ENCODE peak calls at places on chromosome 15, in nine cellular contexts. C, S, I, P, Q, L, X, G and N are unnamed samples.

GRCh38 chr15:77571741-77572140 is 61.0 kb downstream of the LINGO1 start:
- DNase-seq in C (no peak), S (no peak), I (no peak), P (no peak), Q (no peak), L (no peak), X (no peak), G (no peak), N (no peak)

GRCh38 chr15:61146643-61147230 is 82.4 kb downstream of the RORA start:
- DNase-seq in C (no peak), S (no peak), I (no peak), P (no peak), Q (no peak), L (no peak), X (no peak), G (no peak), N (no peak)

GRCh38 chr15:27589260-27589659 is 509.9 kb downstream of the OCA2 start:
- DNase-seq in C (no peak), S (no peak), I (no peak), P (no peak), Q (no peak), L (no peak), X (no peak), G (no peak), N (no peak)

GRCh38 chr15:33226559-33227181 is 32.2 kb upstream of the FMN1 start:
- DNase-seq in C (no peak), S (peak; percentile 66), I (peak; percentile 85), P (peak; percentile 33), Q (no peak), L (no peak), X (peak; percentile 73), G (peak; percentile 52), N (no peak)

GRCh38 chr15:52008698-52009434 is 10.2 kb upstream of the MAPK6 start:
- DNase-seq in C (no peak), S (no peak), I (peak; percentile 61), P (no peak), Q (no peak), L (no peak), X (no peak), G (peak; percentile 80), N (no peak)

GRCh38 chr15:66040211-66040892 is 171.1 kb downstream of the RAB11A start:
- DNase-seq in C (no peak), S (no peak), I (no peak), P (no peak), Q (no peak), L (no peak), X (no peak), G (no peak), N (no peak)

GRCh38 chr15:40263036-40263754 is 19.7 kb downstream of the ANKRD63 start:
- DNase-seq in C (no peak), S (no peak), I (no peak), P (peak; percentile 38), Q (no peak), L (peak; percentile 20), X (peak; percentile 67), G (no peak), N (no peak)

GRCh38 chr15:31392761-31393401 is 66.2 kb downstream of the KLF13 start:
- DNase-seq in C (peak; percentile 64), S (peak; percentile 56), I (no peak), P (peak; percentile 62), Q (peak; percentile 73), L (no peak), X (no peak), G (no peak), N (no peak)

GRCh38 chr15:101100118-101100517 is 151.7 kb downstream of the CHSY1 start:
- DNase-seq in C (no peak), S (no peak), I (no peak), P (no peak), Q (no peak), L (no peak), X (no peak), G (no peak), N (no peak)

GRCh38 chr15:74395319-74396145 is 28.1 kb upstream of the CYP11A1 start:
- DNase-seq in C (no peak), S (no peak), I (no peak), P (no peak), Q (no peak), L (no peak), X (no peak), G (no peak), N (no peak)

GRCh38 chr15:74397239-74398068 is 30.0 kb upstream of the CYP11A1 start:
- DNase-seq in C (no peak), S (no peak), I (no peak), P (peak; percentile 27), Q (no peak), L (no peak), X (no peak), G (peak; percentile 82), N (no peak)

GRCh38 chr15:74398183-74398582 is 30.7 kb upstream of the CYP11A1 start:
- DNase-seq in C (no peak), S (no peak), I (no peak), P (no peak), Q (no peak), L (no peak), X (no peak), G (no peak), N (no peak)

GRCh38 chr15:74396146-74396438 is 28.6 kb upstream of the CYP11A1 start:
- DNase-seq in C (no peak), S (no peak), I (no peak), P (no peak), Q (no peak), L (no peak), X (no peak), G (no peak), N (no peak)

DNA sequence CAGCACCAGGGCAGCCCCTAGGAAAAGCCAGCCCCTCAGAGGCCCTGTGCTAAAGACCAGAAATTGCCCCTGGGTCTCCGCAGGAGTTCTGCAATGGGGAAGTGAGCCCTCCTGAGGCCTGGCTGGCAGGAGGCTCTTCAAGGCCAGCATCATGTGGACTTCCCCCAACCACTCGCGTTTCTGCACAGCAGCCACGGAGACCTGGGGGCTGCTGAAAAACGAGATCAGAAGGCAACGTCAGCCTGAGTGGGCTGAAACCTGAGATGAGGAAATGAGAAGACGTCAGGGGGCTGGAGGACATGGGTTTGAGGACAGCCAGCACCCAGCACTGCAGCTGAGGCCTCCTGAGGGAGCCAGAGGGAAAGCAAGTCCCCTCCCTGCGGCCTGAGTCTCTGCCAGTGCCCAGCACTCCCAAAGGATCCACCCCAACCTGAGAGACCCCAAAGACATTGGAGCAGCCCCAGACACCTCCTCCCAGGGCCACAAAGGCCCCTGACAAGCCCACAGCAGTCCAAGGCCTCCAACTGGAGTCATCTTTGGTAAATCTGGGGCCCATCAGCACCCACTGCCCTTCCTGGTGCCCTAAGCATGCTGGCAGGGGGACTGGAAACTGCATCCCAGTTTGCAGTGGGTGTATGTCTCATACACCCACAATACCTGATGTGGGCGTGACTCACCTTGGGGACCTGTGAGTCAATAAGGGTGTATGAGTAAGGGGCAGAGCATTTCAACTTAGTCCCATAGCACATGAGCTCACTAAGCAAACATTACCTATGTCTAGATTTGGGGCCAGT is 29.2 kb upstream of the CYP11A1 start:
- DNase-seq in C (no peak), S (peak; percentile 52), I (peak; percentile 69), P (peak; percentile 46), Q (no peak), L (no peak), X (no peak), G (peak; percentile 93), N (no peak)
- TF ChIP-seq EP300 in C (no peak), S (no peak), I (no peak), P (no peak), Q (no peak), L (no peak), X (no peak), G (peak; percentile 96), N (no peak)

DNA sequence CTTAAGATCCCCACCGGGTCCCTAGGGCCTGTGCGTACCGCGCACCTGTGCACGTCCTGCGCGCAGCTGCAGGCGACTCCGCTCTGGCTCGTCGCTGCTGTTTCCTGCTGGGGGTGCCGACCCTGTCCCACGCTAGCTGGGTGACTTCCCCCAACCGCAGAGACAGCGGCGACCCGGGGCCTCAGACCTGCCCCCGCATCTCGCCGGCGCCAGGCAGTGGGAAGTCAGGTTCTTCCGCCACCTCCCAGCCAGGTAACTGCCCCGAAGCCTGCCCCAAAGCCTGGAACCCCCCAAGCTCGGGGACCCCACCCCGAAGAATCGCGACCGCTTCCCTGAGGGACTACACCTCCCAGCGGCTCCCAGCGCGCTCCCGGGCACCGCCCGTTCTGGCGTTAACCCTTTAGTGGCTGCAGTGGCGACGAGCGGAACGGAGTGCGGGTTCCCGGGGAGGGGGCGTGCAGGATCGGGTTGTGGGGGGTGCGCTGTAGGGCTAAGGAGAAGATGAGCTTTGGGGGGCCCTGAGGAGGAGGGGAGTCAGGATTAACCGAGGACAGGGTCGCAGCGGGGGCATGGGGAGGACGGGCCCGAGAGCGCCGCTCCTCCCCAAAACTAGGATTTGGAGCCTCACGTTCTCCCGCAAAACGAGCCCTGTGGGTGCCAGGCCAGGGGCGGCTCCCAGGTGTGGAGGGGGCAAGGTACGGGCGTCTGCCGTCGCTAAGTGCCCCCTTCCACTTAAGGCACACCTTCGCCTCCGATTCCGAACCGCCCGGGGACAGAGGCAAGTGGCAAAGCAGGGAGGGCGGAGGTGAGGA is 589 bp downstream of the NEIL1 start:
- DNase-seq in C (peak; percentile 87), S (peak; percentile 68), I (no peak), P (peak; percentile 79), Q (peak; percentile 78), L (peak; percentile 62), X (peak; percentile 55), G (no peak), N (no peak)
- TF ChIP-seq EP300 in C (no peak), S (no peak), I (no peak), P (no peak), Q (no peak), L (no peak), X (no peak), G (no peak), N (no peak)

GRCh38 chr15:85580914-85581313 is 200.5 kb downstream of the AKAP13 start:
- DNase-seq in C (no peak), S (peak; percentile 83), I (peak; percentile 64), P (peak; percentile 67), Q (no peak), L (no peak), X (peak; percentile 79), G (no peak), N (no peak)
- TF ChIP-seq EP300 in C (no peak), S (no peak), I (no peak), P (no peak), Q (no peak), L (no peak), X (no peak), G (no peak), N (no peak)

GRCh38 chr15:41844814-41845213 is 6.2 kb downstream of the PLA2G4B start:
- DNase-seq in C (no peak), S (no peak), I (no peak), P (no peak), Q (no peak), L (no peak), X (no peak), G (no peak), N (no peak)
- TF ChIP-seq EP300 in C (no peak), S (no peak), I (no peak), P (no peak), Q (no peak), L (no peak), X (no peak), G (no peak), N (no peak)

DNA sequence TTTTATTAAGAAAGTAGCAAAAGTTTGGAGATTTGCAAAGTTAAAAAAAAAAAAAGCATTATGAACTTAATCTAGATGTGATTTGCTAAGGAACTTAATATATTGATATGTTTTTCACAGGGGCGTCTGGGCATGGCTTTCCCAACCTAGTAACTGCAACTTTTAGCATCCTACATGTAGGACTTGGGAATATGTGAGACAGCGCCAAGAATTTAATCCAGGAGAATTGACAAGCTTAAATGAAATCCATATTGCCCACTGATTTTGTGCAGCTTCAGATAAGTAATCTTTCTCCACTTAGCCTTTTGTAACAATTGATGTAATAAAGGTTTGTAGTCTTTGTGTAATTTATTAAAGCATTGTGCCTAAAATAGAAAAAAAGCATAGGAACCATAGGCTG is 982 bp upstream of the GABPB1 start:
- DNase-seq in C (no peak), S (no peak), I (no peak), P (no peak), Q (no peak), L (no peak), X (no peak), G (no peak), N (no peak)
- TF ChIP-seq EP300 in C (no peak), S (no peak), I (no peak), P (no peak), Q (no peak), L (no peak), X (no peak), G (no peak), N (no peak)